ENCODE peak calls at places on chromosomes 12 and 14, in four cellular contexts. One of them, this sample, is unnamed.

GRCh38 chr14:104135904-104136471 is 2.4 kb upstream of the KIF26A start:
- DNase-seq in GM12878: no peak
- DNase-seq in SK-N-SH: peak
- DNase-seq in K562: no peak
- DNase-seq in this sample: no peak

GRCh38 chr14:104749111-104749649 is 3.8 kb upstream of the SIVA1 start:
- DNase-seq in GM12878: no peak
- DNase-seq in SK-N-SH: no peak
- DNase-seq in K562: no peak
- DNase-seq in this sample: peak

GRCh38 chr12:1297206-1297605 is 297.2 kb downstream of the FBXL14 start:
- DNase-seq in SK-N-SH: no peak
- DNase-seq in GM12878: no peak
- DNase-seq in K562: no peak
- DNase-seq in this sample: no peak

GRCh38 chr12:27237790-27238771 is 6.0 kb upstream of the STK38L start:
- DNase-seq in GM12878: peak
- DNase-seq in SK-N-SH: no peak
- DNase-seq in K562: no peak
- DNase-seq in this sample: no peak

GRCh38 chr12:106976668-106977067 is 10.3 kb downstream of the MTERF2 start:
- DNase-seq in SK-N-SH: no peak
- DNase-seq in K562: no peak
- DNase-seq in GM12878: no peak
- DNase-seq in this sample: no peak

GRCh38 chr12:105574056-105574715 is 243.7 kb downstream of the C12orf75 start:
- DNase-seq in GM12878: no peak
- DNase-seq in K562: no peak
- DNase-seq in SK-N-SH: no peak
- DNase-seq in this sample: no peak

GRCh38 chr14:64459737-64460136 is 5.6 kb upstream of the AKAP5 start:
- DNase-seq in SK-N-SH: no peak
- DNase-seq in K562: no peak
- DNase-seq in GM12878: no peak
- DNase-seq in this sample: no peak

GRCh38 chr12:9906888-9907287 is 25.3 kb downstream of the CLEC2A start:
- DNase-seq in K562: no peak
- DNase-seq in SK-N-SH: no peak
- DNase-seq in GM12878: no peak
- DNase-seq in this sample: no peak

GRCh38 chr12:119788783-119789182 is 88.3 kb downstream of the CIT start:
- DNase-seq in SK-N-SH: no peak
- DNase-seq in K562: no peak
- DNase-seq in GM12878: no peak
- DNase-seq in this sample: no peak

GRCh38 chr12:92890601-92891106 is 38.4 kb downstream of the EEA1 start:
- DNase-seq in SK-N-SH: no peak
- DNase-seq in GM12878: no peak
- DNase-seq in K562: no peak
- DNase-seq in this sample: no peak

GRCh38 chr14:94397899-94398479 is 9.6 kb upstream of the SERPINA1 start:
- DNase-seq in K562: no peak
- DNase-seq in GM12878: no peak
- DNase-seq in SK-N-SH: no peak
- DNase-seq in this sample: no peak

GRCh38 chr14:106802413-106803364 is 1276.3 kb downstream of the TMEM121 start:
- DNase-seq in SK-N-SH: peak
- DNase-seq in GM12878: no peak
- DNase-seq in K562: no peak
- DNase-seq in this sample: peak

GRCh38 chr12:386651-387050 is 2.5 kb downstream of the KDM5A start:
- DNase-seq in SK-N-SH: no peak
- DNase-seq in K562: no peak
- DNase-seq in GM12878: no peak
- DNase-seq in this sample: no peak

GRCh38 chr12:79266511-79267129 is 402.0 kb downstream of the SYT1 start:
- DNase-seq in GM12878: no peak
- DNase-seq in SK-N-SH: no peak
- DNase-seq in K562: no peak
- DNase-seq in this sample: no peak

GRCh38 chr12:13148532-13148847 is 45.0 kb upstream of the GSG1 start:
- DNase-seq in GM12878: no peak
- DNase-seq in SK-N-SH: no peak
- DNase-seq in K562: no peak
- DNase-seq in this sample: no peak

GRCh38 chr14:60515244-60515695 is 6.3 kb downstream of the SIX6 start:
- DNase-seq in SK-N-SH: no peak
- DNase-seq in GM12878: no peak
- DNase-seq in K562: no peak
- DNase-seq in this sample: no peak

GRCh38 chr12:29066061-29066588 is 83.0 kb upstream of the FAR2 start:
- DNase-seq in K562: no peak
- DNase-seq in GM12878: no peak
- DNase-seq in SK-N-SH: no peak
- DNase-seq in this sample: no peak

GRCh38 chr12:4269279-4269991 is 4.1 kb upstream of the CCND2 start:
- DNase-seq in SK-N-SH: peak
- DNase-seq in GM12878: no peak
- DNase-seq in K562: peak
- DNase-seq in this sample: no peak

GRCh38 chr12:130225347-130225746 is 63.1 kb downstream of the FZD10 start:
- DNase-seq in GM12878: no peak
- DNase-seq in SK-N-SH: no peak
- DNase-seq in K562: no peak
- DNase-seq in this sample: no peak

GRCh38 chr14:23056956-23057756 is at the start of gene CDH24:
- DNase-seq in SK-N-SH: peak
- DNase-seq in K562: peak
- DNase-seq in GM12878: no peak
- DNase-seq in this sample: no peak

GRCh38 chr14:35879654-35880249 is 53.6 kb downstream of the BRMS1L start:
- DNase-seq in K562: no peak
- DNase-seq in GM12878: no peak
- DNase-seq in SK-N-SH: peak
- DNase-seq in this sample: peak

GRCh38 chr14:82872494-82872893 is 1338.8 kb upstream of the SEL1L start:
- DNase-seq in GM12878: no peak
- DNase-seq in K562: no peak
- DNase-seq in SK-N-SH: peak
- DNase-seq in this sample: no peak

GRCh38 chr14:51095854-51096823 is 1.2 kb upstream of the TRIM9 start:
- DNase-seq in SK-N-SH: peak
- DNase-seq in GM12878: no peak
- DNase-seq in K562: no peak
- DNase-seq in this sample: no peak

GRCh38 chr14:20478915-20479314 is 9.7 kb downstream of the PNP start:
- DNase-seq in K562: no peak
- DNase-seq in SK-N-SH: no peak
- DNase-seq in GM12878: no peak
- DNase-seq in this sample: no peak

GRCh38 chr12:57629897-57630471 is 3.0 kb downstream of the B4GALNT1 start:
- DNase-seq in SK-N-SH: peak
- DNase-seq in GM12878: no peak
- DNase-seq in K562: no peak
- DNase-seq in this sample: no peak

DNA sequence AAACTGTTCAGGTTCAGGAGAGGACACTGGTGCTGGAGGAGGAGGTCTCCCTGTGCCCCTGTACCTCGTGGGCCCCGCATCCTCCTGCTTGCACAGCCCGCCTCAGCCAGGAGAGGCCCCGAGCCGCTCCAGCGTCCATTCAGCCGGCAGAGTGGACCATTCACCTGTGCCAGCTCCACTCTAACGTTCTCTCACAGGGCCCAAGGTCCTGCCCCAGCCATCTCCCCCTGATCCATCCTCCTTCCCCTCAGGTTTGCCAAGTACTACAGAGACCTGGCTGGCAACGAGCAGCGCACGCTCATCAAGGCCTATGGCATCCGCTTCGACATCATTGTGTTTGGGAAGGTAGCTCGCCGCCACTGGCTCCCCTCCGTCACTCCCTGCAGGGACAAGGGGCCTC is 22.2 kb downstream of the P2RX4 start:
- DNase-seq in K562: no peak
- DNase-seq in GM12878: no peak
- DNase-seq in SK-N-SH: no peak
- DNase-seq in this sample: no peak
- TF ChIP-seq NFIC in K562: no peak
- TF ChIP-seq NFIC in GM12878: no peak
- TF ChIP-seq NFIC in SK-N-SH: no peak
- TF ChIP-seq NFIC in this sample: no peak

DNA sequence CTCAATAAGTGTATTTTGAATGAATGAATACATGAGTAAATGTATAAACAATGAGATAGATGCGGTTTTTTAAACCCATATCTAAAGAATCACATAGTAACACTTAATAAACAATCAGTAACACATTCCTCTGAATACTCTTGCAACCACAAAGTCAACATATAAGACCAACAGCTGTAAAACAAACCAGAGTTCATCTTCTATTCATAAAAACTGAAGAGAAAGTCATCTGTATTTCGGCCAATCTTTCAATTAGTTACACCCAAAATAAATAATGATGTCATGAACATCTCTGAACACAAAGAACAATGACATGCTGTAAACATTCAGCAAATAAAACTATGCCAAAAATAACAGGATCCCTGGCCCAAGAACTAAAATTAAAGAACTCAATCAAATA is 47.2 kb downstream of the ARMH4 start:
- DNase-seq in SK-N-SH: no peak
- DNase-seq in K562: no peak
- DNase-seq in GM12878: no peak
- DNase-seq in this sample: no peak
- TF ChIP-seq NFIC in SK-N-SH: no peak
- TF ChIP-seq NFIC in K562: no peak
- TF ChIP-seq NFIC in GM12878: no peak
- TF ChIP-seq NFIC in this sample: no peak

GRCh38 chr14:31243860-31244259 is 36.3 kb upstream of the HECTD1 start:
- DNase-seq in SK-N-SH: no peak
- DNase-seq in K562: no peak
- DNase-seq in GM12878: no peak
- DNase-seq in this sample: no peak

GRCh38 chr14:31241450-31242114 is 34.0 kb upstream of the HECTD1 start:
- DNase-seq in K562: no peak
- DNase-seq in SK-N-SH: no peak
- DNase-seq in GM12878: no peak
- DNase-seq in this sample: no peak

GRCh38 chr14:31239673-31240072 is 32.1 kb upstream of the HECTD1 start:
- DNase-seq in SK-N-SH: no peak
- DNase-seq in K562: no peak
- DNase-seq in GM12878: no peak
- DNase-seq in this sample: no peak

GRCh38 chr14:31244626-31245025 is 37.0 kb upstream of the HECTD1 start:
- DNase-seq in GM12878: no peak
- DNase-seq in SK-N-SH: no peak
- DNase-seq in K562: no peak
- DNase-seq in this sample: no peak
- TF ChIP-seq NFIC in GM12878: no peak
- TF ChIP-seq NFIC in SK-N-SH: no peak
- TF ChIP-seq NFIC in K562: no peak
- TF ChIP-seq NFIC in this sample: no peak

DNA sequence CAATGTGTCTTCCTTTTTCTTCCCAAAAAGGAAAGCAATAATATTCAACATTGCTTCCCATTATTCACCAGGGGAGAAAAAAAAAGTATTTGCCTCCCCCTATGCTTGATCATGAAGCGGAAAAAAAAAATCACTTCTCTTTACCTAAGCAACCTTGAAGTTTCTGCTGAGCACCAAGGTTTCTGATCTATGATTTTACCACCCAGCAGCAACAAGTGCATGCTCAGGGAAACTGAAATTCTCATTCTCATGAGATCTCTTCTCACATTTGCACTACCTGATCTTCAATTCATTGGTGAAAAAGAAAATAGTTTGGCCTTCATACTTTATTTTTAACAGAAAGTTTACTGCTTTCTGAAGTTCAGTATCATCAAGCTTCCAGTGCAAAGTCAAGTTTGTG is 125.8 kb downstream of the ARMH4 start:
- DNase-seq in GM12878: no peak
- DNase-seq in SK-N-SH: no peak
- DNase-seq in K562: no peak
- DNase-seq in this sample: no peak
- TF ChIP-seq NFIC in GM12878: no peak
- TF ChIP-seq NFIC in SK-N-SH: no peak
- TF ChIP-seq NFIC in K562: no peak
- TF ChIP-seq NFIC in this sample: no peak

GRCh38 chr12:131673519-131674265 is 37.2 kb upstream of the SFSWAP start:
- DNase-seq in K562: no peak
- DNase-seq in GM12878: no peak
- DNase-seq in SK-N-SH: no peak
- DNase-seq in this sample: no peak
- TF ChIP-seq NFIC in K562: no peak
- TF ChIP-seq NFIC in GM12878: no peak
- TF ChIP-seq NFIC in SK-N-SH: no peak
- TF ChIP-seq NFIC in this sample: no peak

GRCh38 chr14:53022593-53022992 is 71.7 kb upstream of the FERMT2 start:
- DNase-seq in GM12878: no peak
- DNase-seq in K562: no peak
- DNase-seq in SK-N-SH: no peak
- DNase-seq in this sample: no peak
- TF ChIP-seq NFIC in GM12878: no peak
- TF ChIP-seq NFIC in K562: no peak
- TF ChIP-seq NFIC in SK-N-SH: no peak
- TF ChIP-seq NFIC in this sample: no peak

GRCh38 chr14:92693998-92694780 is 54.2 kb downstream of the LGMN start:
- DNase-seq in K562: no peak
- DNase-seq in SK-N-SH: no peak
- DNase-seq in GM12878: no peak
- DNase-seq in this sample: peak

GRCh38 chr14:92695562-92695961 is 52.9 kb downstream of the LGMN start:
- DNase-seq in K562: no peak
- DNase-seq in GM12878: no peak
- DNase-seq in SK-N-SH: no peak
- DNase-seq in this sample: no peak

GRCh38 chr14:92694807-92695206 is 53.6 kb downstream of the LGMN start:
- DNase-seq in GM12878: no peak
- DNase-seq in K562: no peak
- DNase-seq in SK-N-SH: no peak
- DNase-seq in this sample: no peak

GRCh38 chr14:92690171-92691011 is 58.0 kb downstream of the LGMN start:
- DNase-seq in GM12878: no peak
- DNase-seq in SK-N-SH: peak
- DNase-seq in K562: peak
- DNase-seq in this sample: peak

GRCh38 chr14:92692822-92693226 is 55.6 kb downstream of the LGMN start:
- DNase-seq in K562: no peak
- DNase-seq in GM12878: no peak
- DNase-seq in SK-N-SH: peak
- DNase-seq in this sample: no peak
- TF ChIP-seq NFIC in K562: no peak
- TF ChIP-seq NFIC in GM12878: no peak
- TF ChIP-seq NFIC in SK-N-SH: no peak
- TF ChIP-seq NFIC in this sample: no peak

This sample was measured in HepG2.